ENCODE peak calls at places on chromosomes 5 and 9, in five cellular contexts. T, W, B, N and U are unnamed samples.

GRCh38 chr5:150515446-150515845 is 7.5 kb downstream of the NDST1 start:
- DNase-seq in T (no peak), W (no peak), B (no peak), N (no peak), U (no peak)

GRCh38 chr9:135249191-135249590 is 161.7 kb downstream of the OLFM1 start:
- DNase-seq in T (no peak), W (peak; percentile 24), B (no peak), N (no peak), U (no peak)

GRCh38 chr9:18268381-18268780 is 205.6 kb upstream of the ADAMTSL1 start:
- DNase-seq in T (peak; percentile 42), W (no peak), B (no peak), N (no peak), U (no peak)

GRCh38 chr5:172646716-172647285 is 5.7 kb downstream of the NEURL1B start:
- DNase-seq in T (no peak), W (peak; percentile 70), B (no peak), N (peak; percentile 61), U (no peak)

GRCh38 chr5:59081693-59082092 is 498.8 kb downstream of the RAB3C start:
- DNase-seq in T (no peak), W (no peak), B (no peak), N (no peak), U (no peak)

GRCh38 chr9:108746864-108747263 is 108.9 kb downstream of the ACTL7B start:
- DNase-seq in T (no peak), W (no peak), B (no peak), N (no peak), U (no peak)

GRCh38 chr5:173888473-173889135 is 455 bp downstream of the CPEB4 start:
- DNase-seq in T (no peak), W (peak; percentile 73), B (no peak), N (peak; percentile 74), U (no peak)

GRCh38 chr9:16521868-16522381 is 348.5 kb downstream of the BNC2 start:
- DNase-seq in T (peak; percentile 79), W (no peak), B (no peak), N (no peak), U (no peak)

GRCh38 chr5:56506586-56506985 is 273.5 kb upstream of the ANKRD55 start:
- DNase-seq in T (no peak), W (no peak), B (no peak), N (no peak), U (no peak)

GRCh38 chr5:109740329-109740728 is 50.6 kb downstream of the MAN2A1 start:
- DNase-seq in T (peak; percentile 37), W (no peak), B (no peak), N (no peak), U (no peak)

GRCh38 chr5:140362875-140363630 is 3.1 kb downstream of the SLC4A9 start:
- DNase-seq in T (no peak), W (peak; percentile 91), B (peak; percentile 72), N (peak; percentile 92), U (no peak)

GRCh38 chr9:79764377-79764776 is 192.6 kb downstream of the TLE4 start:
- DNase-seq in T (peak; percentile 99), W (no peak), B (no peak), N (no peak), U (no peak)

GRCh38 chr9:116589392-116590354 is 97.4 kb upstream of the TRIM32 start:
- DNase-seq in T (no peak), W (no peak), B (no peak), N (no peak), U (peak; percentile 66)

GRCh38 chr5:175889910-175890684 is 18.7 kb downstream of the CPLX2 start:
- DNase-seq in T (no peak), W (no peak), B (no peak), N (no peak), U (peak; percentile 7)

GRCh38 chr9:6896562-6896961 is 138.8 kb downstream of the KDM4C start:
- DNase-seq in T (no peak), W (no peak), B (no peak), N (no peak), U (no peak)

GRCh38 chr5:90112293-90112692 is 297.3 kb downstream of the CETN3 start:
- DNase-seq in T (no peak), W (no peak), B (no peak), N (no peak), U (no peak)

GRCh38 chr9:117034862-117035261 is 347.8 kb downstream of the TRIM32 start:
- DNase-seq in T (peak; percentile 2), W (no peak), B (no peak), N (no peak), U (no peak)

GRCh38 chr5:123414975-123415374 is 8.2 kb downstream of the CEP120 start:
- DNase-seq in T (no peak), W (no peak), B (no peak), N (no peak), U (no peak)

GRCh38 chr9:98365227-98365669 is 109.8 kb upstream of the TBC1D2 start:
- DNase-seq in T (no peak), W (no peak), B (no peak), N (no peak), U (no peak)

GRCh38 chr9:107819772-107820171 is 330.2 kb upstream of the KLF4 start:
- DNase-seq in T (no peak), W (no peak), B (no peak), N (peak; percentile 75), U (peak; percentile 90)

GRCh38 chr5:17185776-17186175 is 31.7 kb upstream of the BASP1 start:
- DNase-seq in T (peak; percentile 84), W (no peak), B (no peak), N (no peak), U (peak; percentile 11)

GRCh38 chr5:71836084-71836483 is 117.0 kb downstream of the CARTPT start:
- DNase-seq in T (no peak), W (no peak), B (no peak), N (no peak), U (no peak)

GRCh38 chr5:135576075-135576599 is 2.7 kb downstream of the CXCL14 start:
- DNase-seq in T (no peak), W (no peak), B (no peak), N (no peak), U (no peak)

GRCh38 chr5:153358315-153358976 is 132.0 kb upstream of the GRIA1 start:
- DNase-seq in T (no peak), W (no peak), B (no peak), N (no peak), U (no peak)

GRCh38 chr5:73745806-73746205 is 119.8 kb downstream of the ARHGEF28 start:
- DNase-seq in T (no peak), W (no peak), B (no peak), N (no peak), U (no peak)

GRCh38 chr9:128088253-128088945 is 20.4 kb downstream of the SLC25A25 start:
- DNase-seq in T (no peak), W (no peak), B (no peak), N (no peak), U (no peak)
- H3K4me3 ChIP-seq in T (no peak overlapping the region), W (no peak overlapping the region), B (no peak overlapping the region), N (no peak overlapping the region), U (no peak overlapping the region)

DNA sequence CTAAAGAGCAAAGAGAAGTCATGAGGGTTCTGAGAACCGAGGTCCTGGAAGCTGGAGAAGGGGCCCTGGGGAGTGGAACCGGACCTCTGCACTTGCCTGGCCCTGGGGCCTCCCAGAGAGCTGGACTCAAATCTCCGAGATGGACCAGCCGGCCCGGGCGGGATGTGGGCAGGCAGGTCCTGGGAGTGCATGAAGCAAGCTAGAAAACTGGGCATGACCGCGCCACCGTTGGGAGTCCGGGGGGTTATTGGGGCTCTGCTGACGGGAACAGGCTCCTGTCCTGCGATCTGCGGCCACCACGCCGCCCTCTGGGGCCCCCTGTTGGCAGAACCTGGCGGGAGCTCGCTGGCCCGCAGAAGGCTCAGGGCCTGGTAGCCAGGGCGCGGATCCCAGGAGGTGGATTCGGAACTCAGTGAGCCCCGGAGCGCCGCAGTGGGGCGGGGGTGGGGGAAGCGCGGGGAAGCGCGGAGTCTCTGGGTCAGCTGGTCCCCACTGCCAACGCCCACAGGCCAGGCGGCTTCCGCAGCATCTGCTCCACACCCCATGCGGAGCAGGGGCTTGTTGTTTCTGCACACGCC is 150.6 kb downstream of the ERCC6L2 start:
- DNase-seq in T (no peak), W (no peak), B (no peak), N (peak; percentile 71), U (no peak)
- TF ChIP-seq CTCF in T (peak; percentile 13), W (peak; percentile 35), B (no peak), N (peak; percentile 25), U (no peak)

GRCh38 chr5:102014371-102014770 is 281.7 kb downstream of the SLCO4C1 start:
- DNase-seq in T (no peak), W (no peak), B (no peak), N (no peak), U (no peak)

GRCh38 chr5:102018690-102019089 is 277.4 kb downstream of the SLCO4C1 start:
- DNase-seq in T (no peak), W (peak; percentile 36), B (no peak), N (peak; percentile 37), U (no peak)

GRCh38 chr5:102018279-102018678 is 277.8 kb downstream of the SLCO4C1 start:
- DNase-seq in T (no peak), W (no peak), B (no peak), N (peak; percentile 15), U (no peak)
- H3K4me3 ChIP-seq in T (no peak overlapping the region), W (no peak overlapping the region), B (no peak overlapping the region), N (no peak overlapping the region), U (no peak overlapping the region)

DNA sequence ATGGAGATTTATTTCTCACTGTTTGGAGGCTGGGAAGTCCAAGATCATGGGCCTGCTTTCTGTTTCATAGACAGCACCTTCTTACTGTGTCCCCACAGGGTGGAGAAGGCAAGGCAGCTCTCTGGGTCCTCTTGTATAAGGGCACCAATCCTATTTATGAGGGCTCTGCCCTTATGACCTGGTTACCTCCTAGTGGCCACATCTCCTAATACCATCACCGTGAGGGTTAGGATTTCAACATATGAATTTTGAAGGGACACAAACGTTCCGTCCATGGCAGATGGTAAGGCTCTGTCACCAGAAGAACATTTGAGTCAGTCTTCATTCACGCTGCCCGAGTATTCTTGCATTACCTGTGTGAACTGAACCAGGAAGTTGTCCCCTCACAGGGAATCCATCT is 48.4 kb downstream of the ANKRD33B start:
- DNase-seq in T (no peak), W (no peak), B (no peak), N (no peak), U (no peak)
- TF ChIP-seq CTCF in T (no peak), W (no peak), B (no peak), N (no peak), U (no peak)

DNA sequence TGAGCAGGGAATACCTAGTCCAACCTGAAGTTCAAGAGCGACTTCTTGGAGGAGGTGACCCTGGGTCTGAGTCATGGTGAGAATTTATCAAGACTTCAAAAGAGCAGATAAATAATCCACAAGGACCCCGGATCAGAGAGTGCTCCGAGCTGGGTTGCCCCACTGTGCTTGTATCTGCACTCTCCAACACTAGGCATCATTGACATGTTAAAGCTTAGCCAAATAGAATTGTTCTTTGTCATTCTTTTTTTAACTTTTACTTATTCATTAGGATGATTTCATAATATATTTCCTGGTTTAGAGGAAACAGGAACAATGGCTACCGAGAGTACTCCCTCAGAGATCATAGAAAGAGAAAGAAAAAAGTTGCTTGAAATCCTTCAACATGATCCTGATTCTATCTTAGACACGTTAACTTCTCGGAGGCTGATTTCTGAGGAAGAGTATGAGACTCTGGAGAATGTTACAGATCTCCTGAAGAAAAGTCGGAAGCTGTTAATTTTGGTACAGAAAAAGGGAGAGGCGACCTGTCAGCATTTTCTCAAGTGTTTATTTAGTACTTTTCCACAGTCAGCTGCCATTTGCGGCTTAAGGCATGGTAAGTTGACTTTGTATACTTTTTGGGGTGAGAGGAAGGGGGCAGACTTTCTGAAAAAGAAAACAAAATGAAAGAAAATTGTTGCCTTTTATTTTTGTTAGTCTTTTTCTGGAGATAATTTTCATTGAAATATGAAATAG is at the start of gene CARD6:
- DNase-seq in T (no peak), W (no peak), B (no peak), N (no peak), U (no peak)
- H3K4me3 ChIP-seq in T (no peak within 1 kb of the TSS), W (peak within 1 kb of the TSS; percentile 50), B (peak within 1 kb of the TSS; percentile 27), N (peak within 1 kb of the TSS; percentile 57), U (no peak within 1 kb of the TSS)